ENCODE peak calls at places on chromosomes 7 and 10, in four cellular contexts. X is ACHN, H is Right ventricle myocardium superior, O is cerebellar cortex. V is an unnamed sample.

GRCh38 chr10:79948976-79949722 is at the start of gene SFTPD:
- DNase-seq in X (no peak), H (no peak), O (no peak), V (no peak)

GRCh38 chr7:84364708-84365107 is 170.1 kb upstream of the SEMA3A start:
- DNase-seq in X (peak), H (no peak), O (no peak), V (no peak)

GRCh38 chr7:130273081-130273699 is 6.5 kb downstream of the CPA2 start:
- DNase-seq in X (no peak), H (no peak), O (peak), V (no peak)

GRCh38 chr7:78576196-78576595 is 777.6 kb downstream of the PHTF2 start:
- DNase-seq in X (no peak), H (no peak), O (no peak), V (no peak)

GRCh38 chr7:103637080-103637479 is 191.1 kb upstream of the SLC26A5 start:
- DNase-seq in X (no peak), H (no peak), O (no peak), V (no peak)

GRCh38 chr7:74294191-74294998 is 5.2 kb downstream of the CLIP2 start:
- DNase-seq in X (no peak), H (no peak), O (no peak), V (no peak)

GRCh38 chr7:134502463-134502862 is 24.9 kb upstream of the AKR1B10 start:
- DNase-seq in X (no peak), H (peak), O (no peak), V (no peak)

GRCh38 chr10:8300925-8301707 is 246.6 kb downstream of the GATA3 start:
- DNase-seq in X (no peak), H (no peak), O (no peak), V (no peak)

GRCh38 chr7:111362660-111363059 is 199.6 kb downstream of the IMMP2L start:
- DNase-seq in X (peak), H (no peak), O (no peak), V (no peak)

GRCh38 chr7:32047075-32047474 is 23.1 kb downstream of the PDE1C start:
- DNase-seq in X (no peak), H (no peak), O (no peak), V (no peak)

GRCh38 chr7:106282374-106282773 is 2.4 kb downstream of the NAMPT start:
- DNase-seq in X (no peak), H (no peak), O (no peak), V (no peak)

GRCh38 chr7:41029072-41029492 is 673.8 kb downstream of the INHBA start:
- DNase-seq in X (peak), H (no peak), O (no peak), V (no peak)

GRCh38 chr10:77899080-77899477 is 27.5 kb downstream of the DLG5 start:
- DNase-seq in X (peak), H (no peak), O (no peak), V (no peak)

GRCh38 chr7:123220396-123220795 is 20.6 kb upstream of the SLC13A1 start:
- DNase-seq in X (no peak), H (no peak), O (no peak), V (no peak)

GRCh38 chr7:77425151-77426051 is 9.3 kb upstream of the GSAP start:
- DNase-seq in X (no peak), H (no peak), O (no peak), V (no peak)

GRCh38 chr7:150974468-150975391 is 3.4 kb downstream of the KCNH2 start:
- DNase-seq in X (peak), H (peak), O (peak), V (peak)

GRCh38 chr7:87359366-87359765 is 13.9 kb downstream of the CROT start:
- DNase-seq in X (no peak), H (no peak), O (peak), V (no peak)

GRCh38 chr7:135879238-135879637 is 97.9 kb downstream of the MTPN start:
- DNase-seq in X (no peak), H (no peak), O (no peak), V (no peak)

GRCh38 chr7:40418445-40418844 is 283.6 kb downstream of the SUGCT start:
- DNase-seq in X (no peak), H (no peak), O (no peak), V (no peak)

GRCh38 chr7:94315011-94315410 is 79.7 kb upstream of the COL1A2 start:
- DNase-seq in X (no peak), H (no peak), O (no peak), V (no peak)

GRCh38 chr10:14574291-14574690 is 200.4 kb downstream of the FAM107B start:
- DNase-seq in X (no peak), H (no peak), O (no peak), V (no peak)

GRCh38 chr10:7550038-7550437 is 116.7 kb downstream of the ITIH5 start:
- DNase-seq in X (no peak), H (no peak), O (no peak), V (no peak)

GRCh38 chr10:85400981-85401695 is 965.5 kb downstream of the GRID1 start:
- DNase-seq in X (no peak), H (no peak), O (no peak), V (no peak)

GRCh38 chr10:46547881-46548780 is 8.3 kb downstream of the GPRIN2 start:
- DNase-seq in X (no peak), H (no peak), O (no peak), V (no peak)

GRCh38 chr10:75107756-75108683 is 3.4 kb upstream of the SAMD8 start:
- DNase-seq in X (no peak), H (no peak), O (no peak), V (no peak)

GRCh38 chr10:103921750-103922195 is 3.8 kb upstream of the STN1 start:
- DNase-seq in X (no peak), H (no peak), O (peak), V (peak)

GRCh38 chr7:42107484-42107883 is 129.5 kb downstream of the GLI3 start:
- DNase-seq in X (peak), H (no peak), O (no peak), V (no peak)

GRCh38 chr10:43343126-43343525 is 28.3 kb upstream of the FXYD4 start:
- DNase-seq in X (no peak), H (no peak), O (no peak), V (no peak)

GRCh38 chr10:5904227-5904626 is 14.2 kb downstream of the FBH1 start:
- DNase-seq in X (no peak), H (no peak), O (no peak), V (peak)

GRCh38 chr10:35452847-35453246 is 116.5 kb downstream of the CCNY start:
- DNase-seq in X (no peak), H (no peak), O (no peak), V (no peak)

GRCh38 chr7:71511361-71511807 is 379.4 kb downstream of the GALNT17 start:
- DNase-seq in X (peak), H (no peak), O (no peak), V (no peak)

GRCh38 chr10:113111900-113112853 is 162.1 kb downstream of the TCF7L2 start:
- DNase-seq in X (no peak), H (no peak), O (no peak), V (no peak)

GRCh38 chr10:29578457-29578856 is 56.3 kb downstream of the SVIL start:
- DNase-seq in X (no peak), H (no peak), O (no peak), V (no peak)

GRCh38 chr10:15642095-15642494 is 77.6 kb downstream of the ITGA8 start:
- DNase-seq in X (no peak), H (no peak), O (no peak), V (no peak)

GRCh38 chr10:102647433-102648268 is 3.4 kb downstream of the TRIM8 start:
- DNase-seq in X (no peak), H (no peak), O (no peak), V (peak)

GRCh38 chr10:60942604-60943269 is 1.2 kb downstream of the RHOBTB1 start:
- DNase-seq in X (peak), H (peak), O (peak), V (no peak)

GRCh38 chr7:84049034-84049433 is 145.6 kb downstream of the SEMA3A start:
- DNase-seq in X (no peak), H (no peak), O (no peak), V (no peak)

GRCh38 chr10:14004536-14004935 is 326.2 kb downstream of the FRMD4A start:
- DNase-seq in X (no peak), H (no peak), O (no peak), V (no peak)

GRCh38 chr7:114481995-114482394 is 67.4 kb downstream of the FOXP2 start:
- DNase-seq in X (no peak), H (no peak), O (no peak), V (no peak)

V was measured in OCI-LY7.